ENCODE peak calls at places on chromosomes 6 and 20, in nine cellular contexts. One of them, this sample, is unnamed.

GRCh38 chr20:4325548-4326187 is 310.3 kb upstream of the RNF24 start:
- ATAC-seq in right cardiac atrium: peak; percentile 65
- ATAC-seq in body of pancreas: no peak
- ATAC-seq in thoracic aorta: peak; percentile 43
- ATAC-seq in PC-3: no peak
- ATAC-seq in left lung: no peak
- ATAC-seq in naive thymus-derived CD4-positive, alpha-beta T cell: no peak
- ATAC-seq in upper lobe of right lung: no peak
- ATAC-seq in lower lobe of right lung: no peak
- ATAC-seq in this sample: no peak

GRCh38 chr6:139427199-139427598 is 52.8 kb upstream of the CITED2 start:
- ATAC-seq in right cardiac atrium: no peak
- ATAC-seq in body of pancreas: no peak
- ATAC-seq in thoracic aorta: no peak
- ATAC-seq in PC-3: no peak
- ATAC-seq in left lung: no peak
- ATAC-seq in naive thymus-derived CD4-positive, alpha-beta T cell: no peak
- ATAC-seq in upper lobe of right lung: no peak
- ATAC-seq in lower lobe of right lung: no peak
- ATAC-seq in this sample: no peak

GRCh38 chr6:43481075-43481474 is 3.7 kb downstream of the TJAP1 start:
- ATAC-seq in right cardiac atrium: no peak
- ATAC-seq in body of pancreas: no peak
- ATAC-seq in thoracic aorta: no peak
- ATAC-seq in PC-3: peak; percentile 29
- ATAC-seq in left lung: no peak
- ATAC-seq in naive thymus-derived CD4-positive, alpha-beta T cell: no peak
- ATAC-seq in upper lobe of right lung: no peak
- ATAC-seq in lower lobe of right lung: no peak
- ATAC-seq in this sample: no peak

GRCh38 chr20:5865604-5866003 is 84.7 kb downstream of the TRMT6 start:
- ATAC-seq in right cardiac atrium: no peak
- ATAC-seq in body of pancreas: peak; percentile 18
- ATAC-seq in thoracic aorta: no peak
- ATAC-seq in PC-3: no peak
- ATAC-seq in left lung: no peak
- ATAC-seq in naive thymus-derived CD4-positive, alpha-beta T cell: no peak
- ATAC-seq in upper lobe of right lung: no peak
- ATAC-seq in lower lobe of right lung: no peak
- ATAC-seq in this sample: no peak

GRCh38 chr6:160348552-160349441 is 619 bp downstream of the SLC22A3 start:
- ATAC-seq in right cardiac atrium: peak; percentile 69
- ATAC-seq in body of pancreas: peak; percentile 62
- ATAC-seq in thoracic aorta: peak; percentile 26
- ATAC-seq in PC-3: peak; percentile 68
- ATAC-seq in left lung: peak; percentile 49
- ATAC-seq in naive thymus-derived CD4-positive, alpha-beta T cell: no peak
- ATAC-seq in upper lobe of right lung: peak; percentile 69
- ATAC-seq in lower lobe of right lung: peak; percentile 82
- ATAC-seq in this sample: peak; percentile 63

GRCh38 chr6:117512056-117512828 is 29.8 kb downstream of the DCBLD1 start:
- ATAC-seq in right cardiac atrium: no peak
- ATAC-seq in body of pancreas: no peak
- ATAC-seq in thoracic aorta: no peak
- ATAC-seq in PC-3: no peak
- ATAC-seq in left lung: peak; percentile 23
- ATAC-seq in naive thymus-derived CD4-positive, alpha-beta T cell: no peak
- ATAC-seq in upper lobe of right lung: peak; percentile 60
- ATAC-seq in lower lobe of right lung: no peak
- ATAC-seq in this sample: no peak

GRCh38 chr6:110446405-110446804 is 30.0 kb downstream of the SLC22A16 start:
- ATAC-seq in right cardiac atrium: no peak
- ATAC-seq in body of pancreas: no peak
- ATAC-seq in thoracic aorta: no peak
- ATAC-seq in PC-3: peak; percentile 31
- ATAC-seq in left lung: no peak
- ATAC-seq in naive thymus-derived CD4-positive, alpha-beta T cell: no peak
- ATAC-seq in upper lobe of right lung: no peak
- ATAC-seq in lower lobe of right lung: no peak
- ATAC-seq in this sample: no peak

GRCh38 chr20:43767686-43768474 is 41.1 kb upstream of the GTSF1L start:
- ATAC-seq in right cardiac atrium: peak; percentile 67
- ATAC-seq in body of pancreas: no peak
- ATAC-seq in thoracic aorta: no peak
- ATAC-seq in PC-3: peak; percentile 91
- ATAC-seq in left lung: no peak
- ATAC-seq in naive thymus-derived CD4-positive, alpha-beta T cell: no peak
- ATAC-seq in upper lobe of right lung: no peak
- ATAC-seq in lower lobe of right lung: no peak
- ATAC-seq in this sample: peak; percentile 78

GRCh38 chr6:108651287-108651686 is 90.6 kb downstream of the FOXO3 start:
- ATAC-seq in right cardiac atrium: no peak
- ATAC-seq in body of pancreas: no peak
- ATAC-seq in thoracic aorta: no peak
- ATAC-seq in PC-3: no peak
- ATAC-seq in left lung: no peak
- ATAC-seq in naive thymus-derived CD4-positive, alpha-beta T cell: no peak
- ATAC-seq in upper lobe of right lung: no peak
- ATAC-seq in lower lobe of right lung: no peak
- ATAC-seq in this sample: peak; percentile 11

GRCh38 chr6:67768972-67769371 is 866.1 kb upstream of the ADGRB3 start:
- ATAC-seq in right cardiac atrium: no peak
- ATAC-seq in body of pancreas: no peak
- ATAC-seq in thoracic aorta: no peak
- ATAC-seq in PC-3: no peak
- ATAC-seq in left lung: no peak
- ATAC-seq in naive thymus-derived CD4-positive, alpha-beta T cell: no peak
- ATAC-seq in upper lobe of right lung: no peak
- ATAC-seq in lower lobe of right lung: no peak
- ATAC-seq in this sample: no peak

GRCh38 chr6:124830506-124830905 is 131.7 kb upstream of the RNF217 start:
- ATAC-seq in right cardiac atrium: no peak
- ATAC-seq in body of pancreas: no peak
- ATAC-seq in thoracic aorta: no peak
- ATAC-seq in PC-3: no peak
- ATAC-seq in left lung: no peak
- ATAC-seq in naive thymus-derived CD4-positive, alpha-beta T cell: no peak
- ATAC-seq in upper lobe of right lung: no peak
- ATAC-seq in lower lobe of right lung: no peak
- ATAC-seq in this sample: no peak

GRCh38 chr6:71164890-71165289 is 123.7 kb upstream of the OGFRL1 start:
- ATAC-seq in right cardiac atrium: no peak
- ATAC-seq in body of pancreas: no peak
- ATAC-seq in thoracic aorta: no peak
- ATAC-seq in PC-3: no peak
- ATAC-seq in left lung: no peak
- ATAC-seq in naive thymus-derived CD4-positive, alpha-beta T cell: no peak
- ATAC-seq in upper lobe of right lung: no peak
- ATAC-seq in lower lobe of right lung: no peak
- ATAC-seq in this sample: no peak

GRCh38 chr6:145352382-145353080 is 382.8 kb downstream of the EPM2A start:
- ATAC-seq in right cardiac atrium: no peak
- ATAC-seq in body of pancreas: no peak
- ATAC-seq in thoracic aorta: no peak
- ATAC-seq in PC-3: no peak
- ATAC-seq in left lung: no peak
- ATAC-seq in naive thymus-derived CD4-positive, alpha-beta T cell: no peak
- ATAC-seq in upper lobe of right lung: no peak
- ATAC-seq in lower lobe of right lung: no peak
- ATAC-seq in this sample: no peak

GRCh38 chr20:19950042-19950441 is 67.1 kb upstream of the NAA20 start:
- ATAC-seq in right cardiac atrium: no peak
- ATAC-seq in body of pancreas: no peak
- ATAC-seq in thoracic aorta: no peak
- ATAC-seq in PC-3: no peak
- ATAC-seq in left lung: no peak
- ATAC-seq in naive thymus-derived CD4-positive, alpha-beta T cell: no peak
- ATAC-seq in upper lobe of right lung: no peak
- ATAC-seq in lower lobe of right lung: no peak
- ATAC-seq in this sample: no peak

GRCh38 chr20:9616455-9616805 is 102.0 kb downstream of the LAMP5 start:
- ATAC-seq in right cardiac atrium: no peak
- ATAC-seq in body of pancreas: no peak
- ATAC-seq in thoracic aorta: no peak
- ATAC-seq in PC-3: no peak
- ATAC-seq in left lung: no peak
- ATAC-seq in naive thymus-derived CD4-positive, alpha-beta T cell: no peak
- ATAC-seq in upper lobe of right lung: peak; percentile 8
- ATAC-seq in lower lobe of right lung: no peak
- ATAC-seq in this sample: no peak

GRCh38 chr6:129766959-129767728 is 57.2 kb upstream of the ARHGAP18 start:
- ATAC-seq in right cardiac atrium: peak; percentile 53
- ATAC-seq in body of pancreas: peak; percentile 52
- ATAC-seq in thoracic aorta: no peak
- ATAC-seq in PC-3: peak; percentile 92
- ATAC-seq in left lung: peak; percentile 77
- ATAC-seq in naive thymus-derived CD4-positive, alpha-beta T cell: peak; percentile 88
- ATAC-seq in upper lobe of right lung: peak; percentile 69
- ATAC-seq in lower lobe of right lung: peak; percentile 68
- ATAC-seq in this sample: no peak

GRCh38 chr6:138545621-138545980 is 46.3 kb upstream of the NHSL1 start:
- ATAC-seq in right cardiac atrium: peak; percentile 95
- ATAC-seq in body of pancreas: peak; percentile 75
- ATAC-seq in thoracic aorta: no peak
- ATAC-seq in PC-3: no peak
- ATAC-seq in left lung: peak; percentile 88
- ATAC-seq in naive thymus-derived CD4-positive, alpha-beta T cell: no peak
- ATAC-seq in upper lobe of right lung: peak; percentile 95
- ATAC-seq in lower lobe of right lung: peak; percentile 86
- ATAC-seq in this sample: peak; percentile 76

DNA sequence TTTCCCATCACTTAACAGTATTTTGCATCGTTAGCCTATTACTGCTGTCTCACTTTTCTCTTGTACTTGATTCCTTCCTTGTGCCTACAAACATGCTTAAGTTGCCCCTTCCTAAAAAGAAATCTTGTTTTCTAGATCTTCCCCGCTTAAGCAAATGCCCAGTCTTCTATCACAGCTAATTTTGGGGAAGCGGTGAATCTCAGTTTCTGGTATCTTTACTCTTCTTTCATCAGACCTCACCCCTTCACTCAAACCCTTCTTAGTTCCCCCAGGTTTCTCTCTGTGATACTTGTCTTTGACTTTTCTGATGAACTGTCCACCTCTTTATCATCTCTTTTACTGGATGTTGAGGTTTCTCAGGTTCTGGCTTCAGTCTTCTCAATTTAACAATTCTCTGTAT is 14.2 kb downstream of the VAPB start:
- ATAC-seq in right cardiac atrium: no peak
- ATAC-seq in body of pancreas: no peak
- ATAC-seq in thoracic aorta: no peak
- ATAC-seq in PC-3: no peak
- ATAC-seq in left lung: no peak
- ATAC-seq in naive thymus-derived CD4-positive, alpha-beta T cell: no peak
- ATAC-seq in upper lobe of right lung: no peak
- ATAC-seq in lower lobe of right lung: no peak
- ATAC-seq in this sample: no peak
- H3K4me3 ChIP-seq in right cardiac atrium: no peak overlapping the region
- H3K4me3 ChIP-seq in body of pancreas: no peak overlapping the region
- H3K4me3 ChIP-seq in thoracic aorta: no peak overlapping the region
- H3K4me3 ChIP-seq in PC-3: no peak overlapping the region
- H3K4me3 ChIP-seq in left lung: no peak overlapping the region
- H3K4me3 ChIP-seq in naive thymus-derived CD4-positive, alpha-beta T cell: no peak overlapping the region
- H3K4me3 ChIP-seq in upper lobe of right lung: no peak overlapping the region
- H3K4me3 ChIP-seq in lower lobe of right lung: no peak overlapping the region
- H3K4me3 ChIP-seq in this sample: no peak overlapping the region

GRCh38 chr6:111870054-111870750 is 3.0 kb downstream of the FYN start:
- ATAC-seq in right cardiac atrium: no peak
- ATAC-seq in body of pancreas: no peak
- ATAC-seq in thoracic aorta: no peak
- ATAC-seq in PC-3: no peak
- ATAC-seq in left lung: no peak
- ATAC-seq in naive thymus-derived CD4-positive, alpha-beta T cell: no peak
- ATAC-seq in upper lobe of right lung: no peak
- ATAC-seq in lower lobe of right lung: no peak
- ATAC-seq in this sample: no peak
- H3K4me3 ChIP-seq in right cardiac atrium: peak overlapping the region; percentile 99
- H3K4me3 ChIP-seq in body of pancreas: no peak overlapping the region
- H3K4me3 ChIP-seq in thoracic aorta: no peak overlapping the region
- H3K4me3 ChIP-seq in PC-3: peak overlapping the region; percentile 71
- H3K4me3 ChIP-seq in left lung: peak overlapping the region; percentile 69
- H3K4me3 ChIP-seq in naive thymus-derived CD4-positive, alpha-beta T cell: peak overlapping the region; percentile 89
- H3K4me3 ChIP-seq in upper lobe of right lung: peak overlapping the region; percentile 63
- H3K4me3 ChIP-seq in lower lobe of right lung: peak overlapping the region; percentile 68
- H3K4me3 ChIP-seq in this sample: no peak overlapping the region

DNA sequence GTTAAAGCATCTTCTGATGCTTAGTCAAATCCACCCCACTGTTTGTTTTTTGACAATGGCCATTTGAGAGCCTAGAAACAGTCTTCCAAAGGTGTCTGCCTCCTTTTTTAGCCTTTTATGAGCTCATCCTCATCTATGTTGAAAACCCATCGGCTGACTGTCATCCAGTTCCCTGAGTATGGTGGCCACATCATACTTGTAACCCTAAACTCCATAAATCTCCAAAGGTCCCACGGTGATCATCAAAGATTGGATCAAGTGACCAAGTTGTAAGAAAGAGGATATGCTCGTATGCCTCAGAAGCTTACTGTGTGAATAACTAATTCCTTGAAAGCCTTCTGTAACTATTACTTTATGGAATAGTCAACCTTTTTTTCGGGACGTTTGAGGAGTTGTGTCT is 102.6 kb downstream of the ATXN1 start:
- ATAC-seq in right cardiac atrium: no peak
- ATAC-seq in body of pancreas: no peak
- ATAC-seq in thoracic aorta: no peak
- ATAC-seq in PC-3: no peak
- ATAC-seq in left lung: no peak
- ATAC-seq in naive thymus-derived CD4-positive, alpha-beta T cell: no peak
- ATAC-seq in upper lobe of right lung: no peak
- ATAC-seq in lower lobe of right lung: no peak
- ATAC-seq in this sample: no peak
- H3K4me3 ChIP-seq in right cardiac atrium: no peak overlapping the region
- H3K4me3 ChIP-seq in body of pancreas: no peak overlapping the region
- H3K4me3 ChIP-seq in thoracic aorta: no peak overlapping the region
- H3K4me3 ChIP-seq in PC-3: no peak overlapping the region
- H3K4me3 ChIP-seq in left lung: no peak overlapping the region
- H3K4me3 ChIP-seq in naive thymus-derived CD4-positive, alpha-beta T cell: no peak overlapping the region
- H3K4me3 ChIP-seq in upper lobe of right lung: no peak overlapping the region
- H3K4me3 ChIP-seq in lower lobe of right lung: no peak overlapping the region
- H3K4me3 ChIP-seq in this sample: no peak overlapping the region

DNA sequence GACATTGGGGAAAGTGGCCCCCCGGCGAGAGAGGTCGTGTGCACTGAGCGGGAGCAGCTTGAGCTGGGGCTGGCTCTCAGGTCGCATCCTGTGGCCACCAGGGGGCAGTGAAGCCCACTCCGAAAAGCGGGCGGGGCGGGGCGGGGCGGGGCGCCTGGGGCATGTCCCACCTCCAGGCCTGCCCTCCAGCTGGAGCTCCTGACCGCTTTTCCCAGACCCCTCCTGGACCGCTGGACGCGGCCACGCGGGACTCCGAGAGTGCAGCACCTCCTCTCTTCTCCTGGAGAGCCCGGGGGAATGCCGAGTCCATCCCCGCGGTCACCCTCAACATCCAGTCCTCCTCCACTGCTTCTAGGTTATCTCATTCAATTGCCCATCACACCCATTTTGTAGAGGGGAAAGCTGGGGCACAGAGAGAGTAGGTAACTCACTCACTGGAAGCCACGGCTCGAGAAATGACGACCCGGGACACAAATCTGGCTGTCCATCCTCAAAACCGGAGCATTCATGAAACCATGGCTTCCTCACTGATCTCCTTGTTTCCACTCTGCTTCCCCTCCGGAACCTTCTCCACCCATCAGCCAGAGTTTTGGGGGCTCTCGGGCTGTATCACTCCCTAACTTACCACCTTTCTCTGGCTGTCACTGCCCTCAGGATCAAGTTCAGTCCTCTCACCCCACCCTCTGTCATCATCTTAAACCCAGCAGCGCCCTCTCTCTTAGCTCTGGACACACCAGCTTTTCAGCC is 24.1 kb downstream of the COX4I2 start:
- ATAC-seq in right cardiac atrium: peak; percentile 88
- ATAC-seq in body of pancreas: peak; percentile 94
- ATAC-seq in thoracic aorta: peak; percentile 62
- ATAC-seq in PC-3: peak; percentile 52
- ATAC-seq in left lung: peak; percentile 85
- ATAC-seq in naive thymus-derived CD4-positive, alpha-beta T cell: peak; percentile 97
- ATAC-seq in upper lobe of right lung: peak; percentile 90
- ATAC-seq in lower lobe of right lung: peak; percentile 90
- ATAC-seq in this sample: peak; percentile 85
- H3K4me3 ChIP-seq in right cardiac atrium: peak overlapping the region; percentile 37
- H3K4me3 ChIP-seq in body of pancreas: no peak overlapping the region
- H3K4me3 ChIP-seq in thoracic aorta: peak overlapping the region; percentile 74
- H3K4me3 ChIP-seq in PC-3: peak overlapping the region; percentile 40
- H3K4me3 ChIP-seq in left lung: peak overlapping the region; percentile 30
- H3K4me3 ChIP-seq in naive thymus-derived CD4-positive, alpha-beta T cell: peak overlapping the region; percentile 54
- H3K4me3 ChIP-seq in upper lobe of right lung: peak overlapping the region; percentile 44
- H3K4me3 ChIP-seq in lower lobe of right lung: peak overlapping the region; percentile 51
- H3K4me3 ChIP-seq in this sample: peak overlapping the region; percentile 42